ENCODE peak calls at places on chromosomes 13 and 19, in four cellular contexts. F is Peyer's patch, Y is endothelial cell of umbilical vein, O is body of pancreas. A is an unnamed sample.

GRCh38 chr13:49412749-49413148 is 31.1 kb downstream of the CAB39L start:
- DNase-seq in O (no peak), Y (no peak), F (no peak), A (no peak)

GRCh38 chr13:31433756-31434155 is 234.0 kb downstream of the B3GLCT start:
- DNase-seq in F (no peak), O (no peak), Y (no peak), A (no peak)

GRCh38 chr19:37938379-37938778 is 31.4 kb downstream of the SIPA1L3 start:
- DNase-seq in O (no peak), F (no peak), Y (no peak), A (no peak)

GRCh38 chr13:51681037-51681678 is 96.9 kb downstream of the WDFY2 start:
- DNase-seq in Y (no peak), F (no peak), O (no peak), A (no peak)

GRCh38 chr19:4284176-4284958 is 5.3 kb downstream of the SHD start:
- DNase-seq in Y (no peak), F (peak), O (peak), A (no peak)

GRCh38 chr19:8017808-8018207 is 12.4 kb upstream of the ELAVL1 start:
- DNase-seq in F (peak), Y (no peak), O (no peak), A (no peak)

GRCh38 chr19:11478167-11479089 is 2.4 kb downstream of the ELAVL3 start:
- DNase-seq in F (no peak), O (no peak), Y (no peak), A (no peak)

GRCh38 chr19:32012886-32013635 is 332.3 kb upstream of the ZNF507 start:
- DNase-seq in Y (no peak), O (no peak), F (no peak), A (no peak)

GRCh38 chr13:99693812-99694211 is 192.5 kb downstream of the TM9SF2 start:
- DNase-seq in F (no peak), Y (no peak), O (no peak), A (no peak)

GRCh38 chr19:52601025-52601973 is 31.2 kb downstream of the ZNF701 start:
- DNase-seq in F (peak), Y (peak), O (peak), A (peak)
- TF ChIP-seq POLR2A in F (peak), Y (peak), O (no peak), A (peak)

GRCh38 chr13:110879482-110879881 is 35.4 kb downstream of the ANKRD10 start:
- DNase-seq in F (no peak), Y (no peak), O (no peak), A (no peak)
- TF ChIP-seq POLR2A in F (no peak), Y (no peak), O (no peak), A (no peak)

DNA sequence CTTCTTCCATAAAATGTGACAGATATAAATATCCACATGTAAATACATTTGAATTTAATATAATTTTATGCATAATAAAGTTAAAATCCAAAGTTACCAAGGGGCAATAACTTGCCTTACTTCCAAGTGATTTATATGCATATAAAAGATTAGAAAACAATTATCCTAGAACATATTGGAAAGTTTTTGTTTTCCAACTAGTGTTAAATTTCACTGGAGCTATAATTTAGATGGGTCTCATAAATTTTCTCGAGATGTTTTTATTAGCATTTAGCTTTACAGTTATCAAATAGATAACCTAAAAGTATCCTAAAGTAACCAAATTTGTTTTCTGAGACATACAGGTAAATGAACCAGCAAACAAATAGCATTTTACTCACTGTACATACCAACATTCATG is 225.3 kb downstream of the SPRY2 start:
- DNase-seq in O (no peak), Y (no peak), F (no peak), A (no peak)
- TF ChIP-seq POLR2A in O (no peak), Y (no peak), F (no peak), A (no peak)

DNA sequence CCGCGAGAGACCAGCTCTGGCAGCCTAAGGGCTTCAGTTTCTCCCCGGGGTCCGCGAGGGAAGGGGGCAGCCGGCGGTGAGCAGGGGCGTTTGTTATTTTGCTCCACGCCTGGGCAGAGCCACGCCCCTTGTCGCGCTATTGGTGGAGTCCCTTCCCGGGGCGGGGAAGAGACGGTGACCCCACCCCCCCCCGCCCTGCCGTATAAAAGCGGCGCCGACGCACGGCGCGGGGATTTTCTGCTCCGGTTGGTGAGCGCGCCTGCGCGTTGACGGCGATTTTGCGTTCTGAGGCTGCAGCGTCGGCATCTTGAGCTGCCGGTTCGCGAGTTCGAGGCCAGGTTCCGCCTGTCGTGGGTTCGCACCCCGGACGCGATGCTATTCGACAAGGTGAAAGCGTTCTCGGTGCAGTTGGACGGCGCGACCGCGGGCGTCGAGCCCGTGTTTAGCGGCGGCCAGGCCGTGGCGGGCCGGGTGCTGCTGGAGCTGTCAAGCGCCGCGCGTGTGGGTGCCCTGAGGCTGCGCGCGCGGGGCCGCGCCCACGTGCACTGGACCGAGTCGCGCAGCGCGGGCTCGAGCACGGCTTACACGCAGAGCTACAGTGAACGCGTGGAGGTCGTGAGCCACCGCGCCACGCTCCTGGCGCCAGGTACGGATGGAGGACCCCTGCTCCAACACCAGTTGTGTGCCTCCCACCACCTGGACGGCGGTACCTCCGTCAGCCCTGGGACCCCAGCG is at the start of gene ARRDC2:
- DNase-seq in O (peak), F (peak), Y (peak), A (peak)
- TF ChIP-seq POLR2A in O (no peak), F (peak), Y (peak), A (peak)

GRCh38 chr19:41363753-41364545 is at the start of gene B9D2:
- DNase-seq in O (peak), Y (peak), F (peak), A (peak)
- TF ChIP-seq POLR2A in O (no peak), Y (peak), F (peak), A (no peak)

DNA sequence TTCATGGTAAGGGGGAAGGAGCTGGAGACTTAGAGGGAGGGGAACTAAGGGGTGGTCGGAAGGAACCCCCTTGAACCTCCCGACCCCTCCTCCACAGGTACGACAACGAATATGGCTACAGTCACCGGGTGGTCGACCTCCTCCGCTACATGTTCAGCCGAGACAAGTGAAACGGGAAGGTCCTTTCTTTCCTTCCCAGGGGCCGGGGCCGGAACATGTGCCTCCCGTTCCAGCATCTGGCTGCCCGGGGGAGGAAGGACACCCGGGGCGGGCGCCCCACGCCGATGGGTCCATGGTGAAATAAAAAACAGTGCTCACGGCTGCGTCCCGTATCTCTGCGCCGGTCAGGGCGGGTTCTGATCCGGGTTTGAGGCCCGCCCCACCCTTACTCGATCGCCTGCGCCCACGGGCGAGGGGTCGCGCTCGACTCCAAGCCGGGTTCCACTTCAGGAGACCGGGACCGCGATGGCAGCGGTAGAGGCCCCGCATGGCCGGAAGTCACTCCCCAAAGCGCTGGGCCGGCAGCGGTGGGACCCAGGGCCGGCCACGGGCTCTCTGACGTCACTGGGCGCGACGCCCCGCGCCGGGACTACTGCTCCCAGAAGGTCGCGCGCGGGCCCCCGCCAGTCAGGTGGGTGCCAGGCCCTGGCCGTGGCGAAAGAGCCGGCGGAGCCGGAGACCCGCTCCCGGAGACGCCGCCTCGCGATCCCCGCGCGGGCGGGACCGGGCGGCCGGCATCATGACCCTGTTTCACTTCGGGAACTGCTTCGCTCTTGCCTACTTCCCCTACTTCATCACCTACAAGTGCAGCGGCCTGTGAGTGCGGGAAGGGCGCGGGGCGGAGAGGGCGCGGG is at the start of gene TMEM147:
- DNase-seq in F (peak), Y (peak), O (peak), A (peak)
- TF ChIP-seq POLR2A in F (peak), Y (peak), O (peak), A (no peak)

DNA sequence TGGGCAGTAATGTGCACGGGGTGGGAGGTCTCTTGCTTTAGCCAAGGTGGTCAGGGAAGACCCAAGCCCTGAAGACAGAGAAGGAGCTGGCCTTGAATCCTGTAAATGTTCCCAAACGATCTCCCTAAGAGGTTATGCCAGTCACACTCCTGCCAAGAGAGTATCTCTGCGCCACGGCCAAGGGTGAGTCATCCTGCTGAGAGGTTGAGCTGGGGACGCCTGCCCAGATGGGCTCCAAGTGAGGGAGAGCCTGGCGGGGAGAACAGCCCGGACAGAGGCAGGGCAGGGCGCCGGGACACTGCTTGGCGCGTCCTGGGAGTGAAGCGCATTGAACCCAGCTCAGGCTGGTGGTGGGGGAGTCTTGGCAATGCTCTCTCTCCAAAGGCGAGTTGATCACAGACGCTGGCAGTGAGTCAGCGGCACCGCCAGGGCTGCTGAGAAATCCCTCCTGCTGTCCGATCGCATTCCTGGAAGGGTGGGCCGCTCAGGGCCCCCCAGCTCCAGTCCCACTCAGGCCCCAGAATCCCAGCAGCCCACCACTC is 16.4 kb downstream of the SULT2B1 start:
- DNase-seq in Y (peak), O (peak), F (peak), A (peak)
- TF ChIP-seq POLR2A in Y (no peak), O (no peak), F (no peak), A (no peak)

GRCh38 chr13:113813749-113814434 is 50.0 kb downstream of the GAS6 start:
- DNase-seq in F (no peak), Y (peak), O (peak), A (no peak)

GRCh38 chr13:113816248-113816924 is 47.5 kb downstream of the GAS6 start:
- DNase-seq in Y (no peak), O (no peak), F (no peak), A (no peak)

GRCh38 chr13:113814435-113814821 is 49.4 kb downstream of the GAS6 start:
- DNase-seq in O (peak), F (no peak), Y (no peak), A (no peak)

GRCh38 chr13:113816925-113817859 is 46.7 kb downstream of the GAS6 start:
- DNase-seq in O (peak), F (peak), Y (peak), A (peak)

DNA sequence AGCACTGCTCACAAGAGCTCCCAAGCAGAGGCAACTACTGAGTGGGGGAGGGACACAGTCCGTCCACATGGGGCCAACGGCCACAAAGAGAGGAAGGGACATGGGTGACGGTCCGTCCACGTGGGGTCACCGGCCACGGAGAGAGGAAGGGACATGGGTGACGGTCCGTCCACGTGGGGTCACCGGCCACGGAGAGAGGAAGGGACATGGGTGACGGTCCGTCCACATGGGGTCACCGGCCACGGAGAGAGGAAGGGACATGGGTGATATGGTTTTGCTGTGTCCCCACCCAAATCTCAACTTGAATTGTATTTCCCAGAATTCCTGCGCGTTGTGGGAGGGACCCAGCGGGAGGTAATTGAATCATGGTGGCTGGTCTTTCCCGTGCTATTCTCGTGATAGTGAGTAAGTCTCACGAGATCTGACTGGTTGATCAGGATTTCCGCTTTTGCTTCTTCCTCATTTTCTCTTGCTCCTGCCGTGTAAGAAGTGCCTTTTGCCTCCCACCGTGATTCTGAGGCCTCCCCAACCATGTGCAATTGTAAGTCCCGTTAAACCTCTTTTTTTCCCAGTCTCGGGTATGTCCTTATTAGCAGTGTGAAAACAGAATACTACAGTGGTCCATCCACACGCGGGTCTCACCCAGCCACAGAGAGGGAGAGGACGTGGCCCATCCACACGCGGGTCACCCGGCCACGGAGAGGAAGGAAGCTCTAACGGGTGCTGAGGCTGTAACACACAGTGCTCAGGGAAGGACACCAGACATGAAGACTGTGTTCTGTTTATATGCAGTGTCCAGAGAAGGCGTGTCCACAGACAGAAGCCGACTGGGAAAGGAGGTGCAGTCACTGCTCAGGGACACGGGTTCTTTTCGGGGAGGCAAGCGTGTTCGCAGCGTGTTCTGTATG is 48.5 kb downstream of the GAS6 start:
- DNase-seq in F (no peak), O (no peak), Y (peak), A (no peak)
- TF ChIP-seq POLR2A in F (no peak), O (no peak), Y (no peak), A (no peak)

GRCh38 chr19:48837081-48837524 is 812 bp upstream of the HSD17B14 start:
- DNase-seq in O (peak), Y (peak), F (peak), A (peak)
- TF ChIP-seq POLR2A in O (no peak), Y (no peak), F (no peak), A (no peak)

GRCh38 chr19:10115392-10116084 is 4.0 kb downstream of the P2RY11 start:
- DNase-seq in Y (no peak), O (no peak), F (peak), A (no peak)
- TF ChIP-seq POLR2A in Y (peak), O (no peak), F (no peak), A (no peak)

A was measured in sigmoid colon.